ENCODE peak calls at places on chromosomes 4 and X, in seven cellular contexts. F is ACHN; J is NCI-H446; Q is RWPE1; A is GM12878; B is stimulated activated CD8-positive, alpha-beta memory T cell treated with anti-CD3 and anti-CD28 coated beads, Interleukin-7, amount 100 ng/mL, for 24 hours; L is OCI-LY7. M is an unnamed sample.

GRCh38 chr4:170008801-170009200 is 17.4 kb downstream of the MFAP3L start:
- DNase-seq in F (no peak), J (no peak), Q (no peak), A (no peak), B (no peak), L (no peak), M (no peak)

GRCh38 chrX:45537936-45538335 is 337.3 kb upstream of the DIPK2B start:
- DNase-seq in F (no peak), J (no peak), Q (no peak), A (no peak), B (no peak), L (no peak), M (no peak)

GRCh38 chr4:173821851-173822250 is 291.8 kb upstream of the HAND2 start:
- DNase-seq in F (no peak), J (no peak), Q (no peak), A (no peak), B (no peak), L (no peak), M (no peak)

GRCh38 chr4:183200453-183200852 is 101.4 kb downstream of the WWC2 start:
- DNase-seq in F (peak; percentile 31), J (peak; percentile 22), Q (peak; percentile 34), A (no peak), B (no peak), L (no peak), M (peak; percentile 83)

GRCh38 chrX:9414416-9414815 is 50.4 kb upstream of the TBL1X start:
- DNase-seq in F (no peak), J (no peak), Q (no peak), A (no peak), B (no peak), L (no peak), M (no peak)

GRCh38 chr4:60648774-60649173 is 551.4 kb upstream of the ADGRL3 start:
- DNase-seq in F (no peak), J (no peak), Q (peak; percentile 24), A (no peak), B (no peak), L (no peak), M (no peak)

GRCh38 chr4:82611982-82612381 is 50.2 kb upstream of the TMEM150C start:
- DNase-seq in F (no peak), J (no peak), Q (no peak), A (no peak), B (no peak), L (no peak), M (no peak)

GRCh38 chrX:101219116-101219839 is at the start of gene DRP2:
- DNase-seq in F (no peak), J (no peak), Q (peak; percentile 13), A (no peak), B (no peak), L (no peak), M (no peak)

GRCh38 chr4:88958080-88958479 is 98.9 kb downstream of the FAM13A start:
- DNase-seq in F (no peak), J (no peak), Q (no peak), A (no peak), B (no peak), L (no peak), M (no peak)

GRCh38 chr4:11427201-11427996 is 1.3 kb downstream of the HS3ST1 start:
- DNase-seq in F (no peak), J (no peak), Q (no peak), A (no peak), B (no peak), L (no peak), M (no peak)

GRCh38 chr4:4746444-4746843 is 113.0 kb upstream of the MSX1 start:
- DNase-seq in F (no peak), J (no peak), Q (no peak), A (no peak), B (no peak), L (no peak), M (no peak)

GRCh38 chr4:151218343-151218742 is 58.6 kb upstream of the PRSS48 start:
- DNase-seq in F (no peak), J (no peak), Q (no peak), A (no peak), B (no peak), L (no peak), M (no peak)

GRCh38 chr4:67779631-67780030 is 25.4 kb upstream of the GNRHR start:
- DNase-seq in F (no peak), J (no peak), Q (peak; percentile 68), A (no peak), B (no peak), L (no peak), M (no peak)

GRCh38 chr4:1207603-1208265 is 35.4 kb upstream of the SPON2 start:
- DNase-seq in F (no peak), J (peak; percentile 74), Q (no peak), A (no peak), B (no peak), L (no peak), M (no peak)

GRCh38 chrX:113892891-113893290 is 691.0 kb upstream of the HTR2C start:
- DNase-seq in F (no peak), J (no peak), Q (no peak), A (no peak), B (no peak), L (no peak), M (no peak)

GRCh38 chr4:152118108-152118507 is 357.3 kb upstream of the GATB start:
- DNase-seq in F (no peak), J (peak; percentile 7), Q (no peak), A (no peak), B (no peak), L (no peak), M (no peak)

GRCh38 chr4:75555294-75556164 is at the start of gene ODAPH:
- DNase-seq in F (peak; percentile 80), J (no peak), Q (peak; percentile 72), A (peak; percentile 42), B (no peak), L (no peak), M (peak; percentile 57)

GRCh38 chrX:155246748-155247147 is 17.5 kb downstream of the RAB39B start:
- DNase-seq in F (no peak), J (no peak), Q (no peak), A (no peak), B (no peak), L (no peak), M (no peak)